ENCODE peak calls at places on chromosome 15, in ten cellular contexts. One of them, this sample, is unnamed.
A peak's percentile ranks its signal among the peaks of the same experiment; 100 is the strongest.

GRCh38 chr15:96585634-96586386 is 255.3 kb downstream of the NR2F2 start:
- DNase-seq in right atrium auricular region: no peak
- DNase-seq in heart left ventricle: no peak
- DNase-seq in iPS DF 6.9: no peak
- DNase-seq in pancreas: no peak
- DNase-seq in upper lobe of right lung: no peak
- DNase-seq in small intestine: no peak
- DNase-seq in aorta: no peak
- DNase-seq in colonic mucosa: no peak
- DNase-seq in A549: no peak
- DNase-seq in this sample: no peak

GRCh38 chr15:89399390-89400120 is 64.9 kb upstream of the POLG start:
- DNase-seq in aorta: no peak
- DNase-seq in heart left ventricle: no peak
- DNase-seq in iPS DF 6.9: no peak
- DNase-seq in upper lobe of right lung: no peak
- DNase-seq in colonic mucosa: peak; percentile 27
- DNase-seq in pancreas: peak; percentile 72
- DNase-seq in small intestine: peak; percentile 13
- DNase-seq in A549: peak; percentile 84
- DNase-seq in right atrium auricular region: no peak
- DNase-seq in this sample: no peak

GRCh38 chr15:63172376-63173115 is 15.3 kb upstream of the RPS27L start:
- DNase-seq in iPS DF 6.9: no peak
- DNase-seq in aorta: no peak
- DNase-seq in upper lobe of right lung: no peak
- DNase-seq in small intestine: no peak
- DNase-seq in right atrium auricular region: peak; percentile 32
- DNase-seq in heart left ventricle: no peak
- DNase-seq in colonic mucosa: no peak
- DNase-seq in A549: no peak
- DNase-seq in pancreas: no peak
- DNase-seq in this sample: no peak

GRCh38 chr15:68821190-68821897 is 649 bp upstream of the ANP32A start:
- DNase-seq in colonic mucosa: no peak
- DNase-seq in small intestine: no peak
- DNase-seq in A549: peak; percentile 18
- DNase-seq in heart left ventricle: no peak
- DNase-seq in pancreas: no peak
- DNase-seq in upper lobe of right lung: no peak
- DNase-seq in aorta: no peak
- DNase-seq in iPS DF 6.9: no peak
- DNase-seq in right atrium auricular region: no peak
- DNase-seq in this sample: no peak

GRCh38 chr15:88060383-88060782 is 196.2 kb downstream of the NTRK3 start:
- DNase-seq in right atrium auricular region: no peak
- DNase-seq in pancreas: no peak
- DNase-seq in small intestine: no peak
- DNase-seq in upper lobe of right lung: no peak
- DNase-seq in aorta: no peak
- DNase-seq in iPS DF 6.9: no peak
- DNase-seq in colonic mucosa: no peak
- DNase-seq in heart left ventricle: no peak
- DNase-seq in A549: no peak
- DNase-seq in this sample: no peak

GRCh38 chr15:69719527-69719926 is 266.9 kb downstream of the RPLP1 start:
- DNase-seq in A549: no peak
- DNase-seq in colonic mucosa: peak; percentile 36
- DNase-seq in right atrium auricular region: no peak
- DNase-seq in pancreas: no peak
- DNase-seq in iPS DF 6.9: no peak
- DNase-seq in small intestine: peak; percentile 67
- DNase-seq in heart left ventricle: no peak
- DNase-seq in upper lobe of right lung: no peak
- DNase-seq in aorta: peak; percentile 60
- DNase-seq in this sample: no peak

GRCh38 chr15:28006116-28006911 is 92.8 kb downstream of the OCA2 start:
- DNase-seq in right atrium auricular region: no peak
- DNase-seq in upper lobe of right lung: no peak
- DNase-seq in pancreas: no peak
- DNase-seq in aorta: no peak
- DNase-seq in iPS DF 6.9: no peak
- DNase-seq in small intestine: no peak
- DNase-seq in A549: no peak
- DNase-seq in heart left ventricle: no peak
- DNase-seq in colonic mucosa: no peak
- DNase-seq in this sample: no peak

GRCh38 chr15:92772626-92773244 is 117.2 kb upstream of the FAM174B start:
- DNase-seq in right atrium auricular region: peak; percentile 18
- DNase-seq in small intestine: no peak
- DNase-seq in aorta: no peak
- DNase-seq in pancreas: no peak
- DNase-seq in heart left ventricle: no peak
- DNase-seq in upper lobe of right lung: no peak
- DNase-seq in iPS DF 6.9: no peak
- DNase-seq in colonic mucosa: no peak
- DNase-seq in A549: no peak
- DNase-seq in this sample: no peak

GRCh38 chr15:91469627-91470567 is 369.8 kb downstream of the SV2B start:
- DNase-seq in iPS DF 6.9: no peak
- DNase-seq in A549: no peak
- DNase-seq in heart left ventricle: no peak
- DNase-seq in pancreas: no peak
- DNase-seq in colonic mucosa: peak; percentile 48
- DNase-seq in small intestine: peak; percentile 59
- DNase-seq in right atrium auricular region: no peak
- DNase-seq in upper lobe of right lung: no peak
- DNase-seq in aorta: no peak
- DNase-seq in this sample: no peak

GRCh38 chr15:84940399-84940798 is 41.3 kb upstream of the PDE8A start:
- DNase-seq in A549: no peak
- DNase-seq in heart left ventricle: no peak
- DNase-seq in aorta: no peak
- DNase-seq in pancreas: no peak
- DNase-seq in colonic mucosa: no peak
- DNase-seq in upper lobe of right lung: no peak
- DNase-seq in iPS DF 6.9: no peak
- DNase-seq in right atrium auricular region: no peak
- DNase-seq in small intestine: no peak
- DNase-seq in this sample: no peak

GRCh38 chr15:77266708-77267387 is 153.1 kb downstream of the PEAK1 start:
- DNase-seq in colonic mucosa: no peak
- DNase-seq in pancreas: no peak
- DNase-seq in iPS DF 6.9: no peak
- DNase-seq in A549: peak; percentile 45
- DNase-seq in heart left ventricle: no peak
- DNase-seq in aorta: no peak
- DNase-seq in right atrium auricular region: no peak
- DNase-seq in small intestine: no peak
- DNase-seq in upper lobe of right lung: no peak
- DNase-seq in this sample: no peak

GRCh38 chr15:38912067-38912466 is 347.5 kb upstream of the RASGRP1 start:
- DNase-seq in A549: no peak
- DNase-seq in pancreas: no peak
- DNase-seq in upper lobe of right lung: no peak
- DNase-seq in colonic mucosa: no peak
- DNase-seq in iPS DF 6.9: no peak
- DNase-seq in small intestine: no peak
- DNase-seq in right atrium auricular region: no peak
- DNase-seq in aorta: no peak
- DNase-seq in heart left ventricle: no peak
- DNase-seq in this sample: no peak

GRCh38 chr15:29740692-29741311 is 81.5 kb downstream of the TJP1 start:
- DNase-seq in colonic mucosa: no peak
- DNase-seq in iPS DF 6.9: no peak
- DNase-seq in right atrium auricular region: no peak
- DNase-seq in aorta: no peak
- DNase-seq in heart left ventricle: no peak
- DNase-seq in pancreas: no peak
- DNase-seq in upper lobe of right lung: no peak
- DNase-seq in small intestine: peak; percentile 11
- DNase-seq in A549: peak; percentile 61
- DNase-seq in this sample: no peak

GRCh38 chr15:22949074-22949547 is 31.1 kb downstream of the CYFIP1 start:
- DNase-seq in pancreas: no peak
- DNase-seq in heart left ventricle: peak; percentile 89
- DNase-seq in upper lobe of right lung: no peak
- DNase-seq in iPS DF 6.9: peak; percentile 13
- DNase-seq in right atrium auricular region: peak; percentile 73
- DNase-seq in aorta: peak; percentile 71
- DNase-seq in colonic mucosa: peak; percentile 59
- DNase-seq in small intestine: no peak
- DNase-seq in A549: no peak
- DNase-seq in this sample: no peak

GRCh38 chr15:74194572-74195559 is 7.7 kb downstream of the STRA6 start:
- DNase-seq in small intestine: no peak
- DNase-seq in right atrium auricular region: no peak
- DNase-seq in upper lobe of right lung: no peak
- DNase-seq in aorta: no peak
- DNase-seq in A549: no peak
- DNase-seq in pancreas: no peak
- DNase-seq in colonic mucosa: no peak
- DNase-seq in heart left ventricle: no peak
- DNase-seq in iPS DF 6.9: no peak
- DNase-seq in this sample: no peak
- H3K4me1 ChIP-seq in small intestine: no peaks in the 10 kb centered on the region
- H3K4me1 ChIP-seq in right atrium auricular region: no peaks in the 10 kb centered on the region
- H3K4me1 ChIP-seq in upper lobe of right lung: peaks cover 13% of the 10 kb centered on the region
- H3K4me1 ChIP-seq in aorta: no peaks in the 10 kb centered on the region
- H3K4me1 ChIP-seq in A549: peaks cover 82% of the 10 kb centered on the region
- H3K4me1 ChIP-seq in pancreas: no peaks in the 10 kb centered on the region
- H3K4me1 ChIP-seq in colonic mucosa: peaks cover 4% of the 10 kb centered on the region
- H3K4me1 ChIP-seq in heart left ventricle: peaks cover 16% of the 10 kb centered on the region
- H3K4me1 ChIP-seq in iPS DF 6.9: no peaks in the 10 kb centered on the region
- H3K4me1 ChIP-seq in this sample: no peaks in the 10 kb centered on the region

GRCh38 chr15:32112101-32112500 is 81.8 kb downstream of the CHRNA7 start:
- DNase-seq in heart left ventricle: no peak
- DNase-seq in upper lobe of right lung: no peak
- DNase-seq in colonic mucosa: no peak
- DNase-seq in A549: no peak
- DNase-seq in iPS DF 6.9: no peak
- DNase-seq in right atrium auricular region: no peak
- DNase-seq in small intestine: no peak
- DNase-seq in aorta: no peak
- DNase-seq in pancreas: no peak
- DNase-seq in this sample: no peak

GRCh38 chr15:32117122-32117521 is 86.8 kb downstream of the CHRNA7 start:
- DNase-seq in pancreas: no peak
- DNase-seq in upper lobe of right lung: no peak
- DNase-seq in iPS DF 6.9: no peak
- DNase-seq in small intestine: no peak
- DNase-seq in colonic mucosa: no peak
- DNase-seq in heart left ventricle: no peak
- DNase-seq in right atrium auricular region: no peak
- DNase-seq in aorta: no peak
- DNase-seq in A549: no peak
- DNase-seq in this sample: no peak

GRCh38 chr15:32107477-32108080 is 77.3 kb downstream of the CHRNA7 start:
- DNase-seq in heart left ventricle: no peak
- DNase-seq in right atrium auricular region: no peak
- DNase-seq in aorta: no peak
- DNase-seq in pancreas: no peak
- DNase-seq in upper lobe of right lung: no peak
- DNase-seq in small intestine: no peak
- DNase-seq in colonic mucosa: no peak
- DNase-seq in iPS DF 6.9: no peak
- DNase-seq in A549: no peak
- DNase-seq in this sample: no peak

GRCh38 chr15:32113224-32113623 is 82.9 kb downstream of the CHRNA7 start:
- DNase-seq in colonic mucosa: no peak
- DNase-seq in small intestine: no peak
- DNase-seq in A549: no peak
- DNase-seq in right atrium auricular region: no peak
- DNase-seq in upper lobe of right lung: no peak
- DNase-seq in aorta: no peak
- DNase-seq in iPS DF 6.9: no peak
- DNase-seq in heart left ventricle: no peak
- DNase-seq in pancreas: no peak
- DNase-seq in this sample: no peak
- H3K4me1 ChIP-seq in colonic mucosa: no peaks in the 10 kb centered on the region
- H3K4me1 ChIP-seq in small intestine: no peaks in the 10 kb centered on the region
- H3K4me1 ChIP-seq in A549: no peaks in the 10 kb centered on the region
- H3K4me1 ChIP-seq in right atrium auricular region: no peaks in the 10 kb centered on the region
- H3K4me1 ChIP-seq in upper lobe of right lung: no peaks in the 10 kb centered on the region
- H3K4me1 ChIP-seq in aorta: no peaks in the 10 kb centered on the region
- H3K4me1 ChIP-seq in iPS DF 6.9: no peaks in the 10 kb centered on the region
- H3K4me1 ChIP-seq in heart left ventricle: no peaks in the 10 kb centered on the region
- H3K4me1 ChIP-seq in pancreas: no peaks in the 10 kb centered on the region
- H3K4me1 ChIP-seq in this sample: no peaks in the 10 kb centered on the region

GRCh38 chr15:25671132-25671531 is 192.0 kb downstream of the ATP10A start:
- DNase-seq in upper lobe of right lung: no peak
- DNase-seq in colonic mucosa: no peak
- DNase-seq in A549: no peak
- DNase-seq in right atrium auricular region: no peak
- DNase-seq in pancreas: no peak
- DNase-seq in aorta: no peak
- DNase-seq in heart left ventricle: no peak
- DNase-seq in iPS DF 6.9: no peak
- DNase-seq in small intestine: no peak
- DNase-seq in this sample: peak; percentile 50

GRCh38 chr15:25668901-25669300 is 194.2 kb downstream of the ATP10A start:
- DNase-seq in heart left ventricle: no peak
- DNase-seq in iPS DF 6.9: no peak
- DNase-seq in upper lobe of right lung: no peak
- DNase-seq in pancreas: no peak
- DNase-seq in colonic mucosa: no peak
- DNase-seq in small intestine: no peak
- DNase-seq in A549: no peak
- DNase-seq in aorta: peak; percentile 48
- DNase-seq in right atrium auricular region: no peak
- DNase-seq in this sample: no peak

GRCh38 chr15:25668236-25668635 is 194.9 kb downstream of the ATP10A start:
- DNase-seq in right atrium auricular region: no peak
- DNase-seq in upper lobe of right lung: no peak
- DNase-seq in heart left ventricle: no peak
- DNase-seq in iPS DF 6.9: no peak
- DNase-seq in pancreas: no peak
- DNase-seq in colonic mucosa: no peak
- DNase-seq in aorta: peak; percentile 57
- DNase-seq in small intestine: no peak
- DNase-seq in A549: no peak
- DNase-seq in this sample: no peak

GRCh38 chr15:25667829-25668228 is 195.3 kb downstream of the ATP10A start:
- DNase-seq in A549: no peak
- DNase-seq in small intestine: no peak
- DNase-seq in upper lobe of right lung: no peak
- DNase-seq in heart left ventricle: no peak
- DNase-seq in pancreas: no peak
- DNase-seq in iPS DF 6.9: no peak
- DNase-seq in right atrium auricular region: no peak
- DNase-seq in aorta: no peak
- DNase-seq in colonic mucosa: no peak
- DNase-seq in this sample: no peak

GRCh38 chr15:25670025-25670554 is 193.0 kb downstream of the ATP10A start:
- DNase-seq in aorta: peak; percentile 85
- DNase-seq in iPS DF 6.9: peak; percentile 64
- DNase-seq in pancreas: no peak
- DNase-seq in heart left ventricle: peak; percentile 80
- DNase-seq in upper lobe of right lung: peak; percentile 68
- DNase-seq in A549: peak; percentile 7
- DNase-seq in colonic mucosa: peak; percentile 31
- DNase-seq in small intestine: no peak
- DNase-seq in right atrium auricular region: peak; percentile 65
- DNase-seq in this sample: peak; percentile 17
- H3K4me1 ChIP-seq in aorta: peaks cover 3% of the 10 kb centered on the region
- H3K4me1 ChIP-seq in iPS DF 6.9: peaks cover 5% of the 10 kb centered on the region
- H3K4me1 ChIP-seq in pancreas: no peaks in the 10 kb centered on the region
- H3K4me1 ChIP-seq in heart left ventricle: peaks cover 16% of the 10 kb centered on the region
- H3K4me1 ChIP-seq in upper lobe of right lung: peaks cover 11% of the 10 kb centered on the region
- H3K4me1 ChIP-seq in A549: no peaks in the 10 kb centered on the region
- H3K4me1 ChIP-seq in colonic mucosa: no peaks in the 10 kb centered on the region
- H3K4me1 ChIP-seq in small intestine: no peaks in the 10 kb centered on the region
- H3K4me1 ChIP-seq in right atrium auricular region: no peaks in the 10 kb centered on the region
- H3K4me1 ChIP-seq in this sample: no peaks in the 10 kb centered on the region

GRCh38 chr15:60648928-60649679 is 170.2 kb upstream of the ICE2 start:
- DNase-seq in heart left ventricle: no peak
- DNase-seq in A549: no peak
- DNase-seq in upper lobe of right lung: no peak
- DNase-seq in iPS DF 6.9: no peak
- DNase-seq in pancreas: no peak
- DNase-seq in right atrium auricular region: no peak
- DNase-seq in small intestine: no peak
- DNase-seq in aorta: no peak
- DNase-seq in colonic mucosa: no peak
- DNase-seq in this sample: no peak
- H3K4me1 ChIP-seq in heart left ventricle: peaks cover 11% of the 10 kb centered on the region
- H3K4me1 ChIP-seq in A549: no peaks in the 10 kb centered on the region
- H3K4me1 ChIP-seq in upper lobe of right lung: no peaks in the 10 kb centered on the region
- H3K4me1 ChIP-seq in iPS DF 6.9: peaks cover 11% of the 10 kb centered on the region
- H3K4me1 ChIP-seq in pancreas: no peaks in the 10 kb centered on the region
- H3K4me1 ChIP-seq in right atrium auricular region: no peaks in the 10 kb centered on the region
- H3K4me1 ChIP-seq in small intestine: no peaks in the 10 kb centered on the region
- H3K4me1 ChIP-seq in aorta: no peaks in the 10 kb centered on the region
- H3K4me1 ChIP-seq in colonic mucosa: no peaks in the 10 kb centered on the region
- H3K4me1 ChIP-seq in this sample: no peaks in the 10 kb centered on the region

This sample was measured in prostate gland.